ENCODE peak calls at places on chromosomes 6 and 20, in nine cellular contexts. L is stimulated activated CD4-positive, alpha-beta T cell treated with anti-CD3 and anti-CD28 coated beads, TNF-alpha, amount 100 ng/mL, for 24 hours; J is A549; S is NCI-H187 treated with DMSO at 0.1 percent for 48 hours; M is NCI-H1092; C is naive thymus-derived CD4-positive, alpha-beta T cell; E is effector CD4-positive, alpha-beta T cell; V is fibroblast of pulmonary artery; T is iPS-NIHi11. I is an unnamed sample.

GRCh38 chr6:106165885-106166485 is 79.8 kb downstream of the PRDM1 start:
- DNase-seq in J (no peak), L (no peak), M (no peak), V (no peak), E (no peak), C (no peak), S (no peak), T (no peak), I (no peak)

GRCh38 chr6:85574932-85575598 is 18.6 kb downstream of the SNX14 start:
- DNase-seq in T (no peak), S (no peak), V (peak; percentile 47), L (no peak), E (no peak), C (no peak), J (peak; percentile 72), M (no peak), I (no peak)

GRCh38 chr6:146876271-146877151 is 277.7 kb downstream of the ADGB start:
- DNase-seq in J (peak; percentile 10), L (no peak), M (no peak), C (no peak), S (no peak), T (no peak), E (no peak), V (peak; percentile 50), I (no peak)

GRCh38 chr6:71496018-71496800 is 207.6 kb downstream of the OGFRL1 start:
- DNase-seq in J (no peak), E (no peak), L (no peak), T (no peak), V (peak; percentile 39), S (no peak), C (no peak), M (no peak), I (no peak)

GRCh38 chr6:128518531-128519131 is 1.8 kb downstream of the PTPRK start:
- DNase-seq in L (no peak), M (no peak), T (no peak), C (no peak), J (no peak), V (no peak), S (no peak), E (no peak), I (peak; percentile 43)

GRCh38 chr6:46638650-46639049 is 14.0 kb downstream of the CYP39A1 start:
- DNase-seq in T (no peak), M (no peak), S (no peak), C (no peak), L (no peak), V (no peak), E (no peak), J (peak; percentile 18), I (no peak)

GRCh38 chr6:129684323-129684884 is 25.6 kb downstream of the ARHGAP18 start:
- DNase-seq in E (no peak), S (no peak), L (no peak), M (no peak), J (no peak), C (no peak), T (no peak), V (no peak), I (no peak)

GRCh38 chr6:20251525-20251924 is 39.3 kb upstream of the MBOAT1 start:
- DNase-seq in S (no peak), E (no peak), L (no peak), C (no peak), T (no peak), V (no peak), M (no peak), J (no peak), I (no peak)

GRCh38 chr6:33314943-33315752 is 1.3 kb upstream of the TAPBP start:
- DNase-seq in T (no peak), S (no peak), V (no peak), J (peak; percentile 72), L (no peak), E (no peak), M (no peak), C (no peak), I (no peak)

GRCh38 chr20:46206025-46206424 is 87.9 kb downstream of the CD40 start:
- DNase-seq in T (no peak), M (no peak), L (no peak), S (no peak), C (no peak), J (no peak), V (peak; percentile 58), E (no peak), I (no peak)

GRCh38 chr6:56685102-56685733 is 42.5 kb upstream of the DST start:
- DNase-seq in L (no peak), E (no peak), M (no peak), J (no peak), C (no peak), T (no peak), V (no peak), S (no peak), I (no peak)

GRCh38 chr6:41040101-41040910 is 1.3 kb upstream of the UNC5CL start:
- DNase-seq in E (no peak), T (no peak), M (no peak), C (no peak), V (peak; percentile 14), L (no peak), J (peak; percentile 84), S (no peak), I (no peak)

GRCh38 chr6:135383766-135384165 is 113.8 kb downstream of the AHI1 start:
- DNase-seq in S (no peak), T (no peak), C (no peak), V (no peak), L (no peak), E (no peak), J (no peak), M (no peak), I (no peak)

GRCh38 chr6:32967151-32968091 is 973 bp upstream of the BRD2 start:
- DNase-seq in V (peak; percentile 52), J (peak; percentile 80), L (no peak), T (peak; percentile 44), C (no peak), S (no peak), E (no peak), M (no peak), I (no peak)

GRCh38 chr6:25172819-25173218 is 106.4 kb upstream of the CARMIL1 start:
- DNase-seq in L (no peak), S (no peak), T (no peak), M (no peak), C (no peak), E (no peak), J (peak; percentile 13), V (peak; percentile 93), I (no peak)

GRCh38 chr6:10248378-10248843 is 166.5 kb downstream of the TFAP2A start:
- DNase-seq in L (no peak), M (no peak), C (no peak), J (no peak), V (peak; percentile 3), E (no peak), T (no peak), S (no peak), I (no peak)

GRCh38 chr6:25889877-25890853 is 16.1 kb upstream of the SLC17A3 start:
- DNase-seq in V (peak; percentile 73), C (no peak), E (no peak), J (peak; percentile 47), M (peak; percentile 23), S (no peak), L (no peak), T (peak; percentile 40), I (peak; percentile 50)

GRCh38 chr6:101608724-101609123 is 215.2 kb downstream of the GRIK2 start:
- DNase-seq in T (no peak), L (no peak), J (no peak), M (no peak), E (no peak), V (no peak), C (no peak), S (no peak), I (no peak)

GRCh38 chr6:131225959-131226358 is 90.7 kb downstream of the AKAP7 start:
- DNase-seq in J (no peak), V (no peak), C (no peak), S (no peak), L (no peak), T (no peak), E (no peak), M (no peak), I (no peak)

GRCh38 chr6:158011478-158011920 is 29.8 kb downstream of the SYNJ2 start:
- DNase-seq in V (peak; percentile 78), M (no peak), J (no peak), C (no peak), L (no peak), T (no peak), S (no peak), E (no peak), I (no peak)

I was measured in D341Med.